ENCODE peak calls at places on chromosome 12, in six cellular contexts. U is SK-N-SH, S is WTC11, X is A549, V is HCT116, K is H1. D is an unnamed sample.

GRCh38 chr12:49609875-49610154 is 4.4 kb upstream of the FAM186B start:
- DNase-seq in U (no peak), V (no peak), S (no peak), X (peak; percentile 26), K (no peak), D (no peak)

GRCh38 chr12:53068811-53069585 is 10.2 kb downstream of the SPRYD3 start:
- DNase-seq in K (no peak), S (no peak), X (no peak), U (no peak), V (no peak), D (no peak)

GRCh38 chr12:53651718-53652117 is 24.2 kb downstream of the ATP5MC2 start:
- DNase-seq in K (no peak), X (no peak), S (no peak), U (no peak), V (no peak), D (no peak)

GRCh38 chr12:104790296-104791125 is 167.6 kb downstream of the SLC41A2 start:
- DNase-seq in U (peak; percentile 50), S (peak; percentile 79), X (peak; percentile 45), K (no peak), V (peak; percentile 22), D (peak; percentile 24)

GRCh38 chr12:66901136-66901932 is 222.5 kb upstream of the GRIP1 start:
- DNase-seq in U (no peak), K (no peak), X (no peak), V (no peak), S (no peak), D (no peak)

GRCh38 chr12:22029991-22030390 is 16.0 kb upstream of the CMAS start:
- DNase-seq in V (no peak), X (no peak), S (no peak), U (no peak), K (no peak), D (no peak)

GRCh38 chr12:92132282-92132681 is 13.4 kb downstream of the BTG1 start:
- DNase-seq in V (no peak), K (no peak), U (no peak), X (no peak), S (no peak), D (no peak)

GRCh38 chr12:24198070-24198469 is 248.6 kb upstream of the SOX5 start:
- DNase-seq in V (no peak), U (no peak), X (no peak), K (no peak), S (no peak), D (no peak)

GRCh38 chr12:10364839-10365681 is 24.8 kb downstream of the KLRK1 start:
- DNase-seq in V (peak; percentile 71), X (peak; percentile 53), U (peak; percentile 33), K (no peak), S (no peak), D (peak; percentile 82)

GRCh38 chr12:69898236-69898635 is 73.2 kb downstream of the MYRFL start:
- DNase-seq in U (no peak), K (no peak), X (no peak), S (no peak), V (no peak), D (no peak)

GRCh38 chr12:53974084-53975018 is at the start of gene HOTAIR:
- DNase-seq in K (no peak), U (peak; percentile 63), S (no peak), V (no peak), X (peak; percentile 39), D (no peak)

GRCh38 chr12:82090188-82090587 is 268.0 kb downstream of the CCDC59 start:
- DNase-seq in V (no peak), K (no peak), S (no peak), X (no peak), U (no peak), D (no peak)

GRCh38 chr12:102549691-102550090 is 69.3 kb upstream of the IGF1 start:
- DNase-seq in X (no peak), K (no peak), S (no peak), U (no peak), V (no peak), D (no peak)

GRCh38 chr12:67456281-67456918 is 187.2 kb downstream of the CAND1 start:
- DNase-seq in S (no peak), V (no peak), U (peak; percentile 18), K (no peak), X (no peak), D (no peak)

GRCh38 chr12:72282721-72283120 is 10.6 kb downstream of the TRHDE start:
- DNase-seq in U (no peak), K (no peak), S (no peak), V (no peak), X (no peak), D (no peak)

GRCh38 chr12:15796493-15797141 is 7.4 kb upstream of the EPS8 start:
- DNase-seq in V (peak; percentile 62), K (no peak), S (no peak), X (peak; percentile 35), U (no peak), D (peak; percentile 27)

GRCh38 chr12:118126119-118126757 is 9.7 kb upstream of the PEBP1 start:
- DNase-seq in K (no peak), X (no peak), U (no peak), S (no peak), V (no peak), D (no peak)

GRCh38 chr12:2627343-2628191 is 167.2 kb upstream of the FKBP4 start:
- DNase-seq in X (no peak), S (no peak), V (no peak), K (no peak), U (no peak), D (no peak)

GRCh38 chr12:104652910-104653309 is 196.2 kb downstream of the CHST11 start:
- DNase-seq in U (no peak), K (no peak), X (no peak), S (no peak), V (no peak), D (no peak)

GRCh38 chr12:124341645-124342069 is 46.8 kb downstream of the RFLNA start:
- DNase-seq in V (no peak), U (no peak), K (no peak), S (no peak), X (no peak), D (no peak)

GRCh38 chr12:56987011-56987410 is 19.3 kb downstream of the ZBTB39 start:
- DNase-seq in K (no peak), V (no peak), X (no peak), S (no peak), U (no peak), D (no peak)

GRCh38 chr12:125198647-125199046 is 133.4 kb downstream of the AACS start:
- DNase-seq in K (no peak), S (peak; percentile 42), X (no peak), V (no peak), U (no peak), D (no peak)

GRCh38 chr12:4214912-4215861 is 58.4 kb upstream of the CCND2 start:
- DNase-seq in U (no peak), X (no peak), S (no peak), V (no peak), K (no peak), D (no peak)
- TF ChIP-seq MAX in U (no peak), X (no peak), S (no peak), V (no peak), K (no peak), D (no peak)

DNA sequence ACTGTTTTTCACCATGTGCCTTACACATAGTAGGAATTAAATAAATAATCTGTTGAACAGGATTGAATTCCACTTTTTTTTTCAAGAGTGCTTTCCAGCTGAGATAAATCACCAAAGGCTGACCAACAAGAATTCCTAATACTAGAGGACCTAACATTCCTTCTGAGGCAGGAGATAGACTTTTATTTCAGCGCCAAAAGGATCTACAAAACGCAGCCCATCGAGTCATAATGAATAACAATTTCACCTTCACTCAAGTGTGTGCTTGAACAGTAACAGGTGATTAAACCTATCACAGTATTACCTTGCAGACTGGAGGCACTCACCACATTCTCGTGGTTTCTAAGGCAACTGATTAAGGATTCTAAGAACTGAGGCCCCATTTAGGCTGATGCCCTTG is 224.3 kb upstream of the ATP2B1 start:
- DNase-seq in X (no peak), U (no peak), V (no peak), S (no peak), K (no peak), D (no peak)
- TF ChIP-seq MAX in X (no peak), U (no peak), V (no peak), S (no peak), K (no peak), D (no peak)

GRCh38 chr12:78863482-78864427 is 819 bp upstream of the SYT1 start:
- DNase-seq in K (peak; percentile 50), U (peak; percentile 75), X (peak; percentile 86), S (peak; percentile 81), V (no peak), D (peak; percentile 66)
- TF ChIP-seq MAX in K (peak; percentile 26), U (no peak), X (peak; percentile 22), S (peak; percentile 48), V (peak; percentile 12), D (no peak)

GRCh38 chr12:107549786-107550480 is 135.7 kb upstream of the PWP1 start:
- DNase-seq in K (no peak), V (no peak), U (no peak), S (no peak), X (no peak), D (no peak)

GRCh38 chr12:107544947-107545346 is 140.7 kb upstream of the PWP1 start:
- DNase-seq in V (no peak), K (no peak), S (no peak), U (no peak), X (no peak), D (no peak)

GRCh38 chr12:107547421-107547820 is 138.2 kb upstream of the PWP1 start:
- DNase-seq in K (no peak), S (no peak), V (no peak), U (no peak), X (no peak), D (no peak)

GRCh38 chr12:107543841-107544240 is 141.8 kb upstream of the PWP1 start:
- DNase-seq in X (no peak), U (no peak), K (no peak), V (no peak), S (no peak), D (no peak)

GRCh38 chr12:107545737-107546363 is 139.7 kb upstream of the PWP1 start:
- DNase-seq in V (no peak), K (no peak), U (no peak), X (no peak), S (no peak), D (no peak)
- TF ChIP-seq MAX in V (no peak), K (no peak), U (no peak), X (no peak), S (no peak), D (no peak)

GRCh38 chr12:50986961-50987737 is 34.8 kb downstream of the HIGD1C start:
- DNase-seq in U (peak; percentile 44), S (peak; percentile 21), X (peak; percentile 60), V (peak; percentile 15), K (no peak), D (peak; percentile 81)
- TF ChIP-seq MAX in U (no peak), S (no peak), X (no peak), V (no peak), K (no peak), D (no peak)